ENCODE peak calls at places on chromosomes 5 and 9, in six cellular contexts. One of them, this sample, is unnamed.
A peak's percentile ranks its signal among the peaks of the same experiment; 100 is the strongest.

GRCh38 chr5:671459-672328 is 21.5 kb downstream of the TPPP start:
- DNase-seq in uterus: peak; percentile 65
- DNase-seq in body of pancreas: peak; percentile 77
- DNase-seq in foreskin fibroblast: peak; percentile 28
- DNase-seq in choroid plexus epithelial cell: peak; percentile 63
- DNase-seq in kidney epithelial cell: no peak
- DNase-seq in this sample: peak; percentile 41

GRCh38 chr9:126296687-126297086 is 29.9 kb upstream of the MVB12B start:
- DNase-seq in body of pancreas: no peak
- DNase-seq in kidney epithelial cell: no peak
- DNase-seq in choroid plexus epithelial cell: no peak
- DNase-seq in foreskin fibroblast: no peak
- DNase-seq in uterus: no peak
- DNase-seq in this sample: no peak

GRCh38 chr9:13721481-13722235 is 442.2 kb upstream of the MPDZ start:
- DNase-seq in body of pancreas: no peak
- DNase-seq in choroid plexus epithelial cell: peak; percentile 45
- DNase-seq in kidney epithelial cell: no peak
- DNase-seq in foreskin fibroblast: no peak
- DNase-seq in uterus: no peak
- DNase-seq in this sample: peak; percentile 76

GRCh38 chr5:63135306-63135705 is 556.7 kb downstream of the LRRC70 start:
- DNase-seq in choroid plexus epithelial cell: no peak
- DNase-seq in foreskin fibroblast: no peak
- DNase-seq in kidney epithelial cell: no peak
- DNase-seq in body of pancreas: no peak
- DNase-seq in uterus: no peak
- DNase-seq in this sample: no peak

GRCh38 chr5:104024538-104024937 is 461.9 kb upstream of the NUDT12 start:
- DNase-seq in choroid plexus epithelial cell: no peak
- DNase-seq in uterus: no peak
- DNase-seq in body of pancreas: no peak
- DNase-seq in foreskin fibroblast: no peak
- DNase-seq in kidney epithelial cell: no peak
- DNase-seq in this sample: no peak

GRCh38 chr9:77063645-77064285 is 44.3 kb downstream of the FOXB2 start:
- DNase-seq in body of pancreas: no peak
- DNase-seq in foreskin fibroblast: peak; percentile 55
- DNase-seq in choroid plexus epithelial cell: peak; percentile 73
- DNase-seq in uterus: no peak
- DNase-seq in kidney epithelial cell: no peak
- DNase-seq in this sample: peak; percentile 14

GRCh38 chr5:119315516-119315949 is 40.3 kb upstream of the TNFAIP8 start:
- DNase-seq in uterus: no peak
- DNase-seq in body of pancreas: no peak
- DNase-seq in kidney epithelial cell: no peak
- DNase-seq in choroid plexus epithelial cell: peak; percentile 71
- DNase-seq in foreskin fibroblast: no peak
- DNase-seq in this sample: peak; percentile 14

GRCh38 chr9:125341566-125341965 is 79.9 kb downstream of the GAPVD1 start:
- DNase-seq in body of pancreas: no peak
- DNase-seq in uterus: no peak
- DNase-seq in kidney epithelial cell: no peak
- DNase-seq in choroid plexus epithelial cell: no peak
- DNase-seq in foreskin fibroblast: no peak
- DNase-seq in this sample: no peak

GRCh38 chr5:178415353-178415752 is 174.8 kb downstream of the COL23A1 start:
- DNase-seq in uterus: no peak
- DNase-seq in body of pancreas: no peak
- DNase-seq in kidney epithelial cell: no peak
- DNase-seq in foreskin fibroblast: no peak
- DNase-seq in choroid plexus epithelial cell: no peak
- DNase-seq in this sample: no peak

GRCh38 chr5:176714067-176714466 is 66.8 kb downstream of the TSPAN17 start:
- DNase-seq in choroid plexus epithelial cell: no peak
- DNase-seq in body of pancreas: no peak
- DNase-seq in kidney epithelial cell: no peak
- DNase-seq in foreskin fibroblast: no peak
- DNase-seq in uterus: no peak
- DNase-seq in this sample: no peak

GRCh38 chr5:40260351-40260750 is 419.4 kb upstream of the PTGER4 start:
- DNase-seq in uterus: no peak
- DNase-seq in body of pancreas: peak; percentile 18
- DNase-seq in kidney epithelial cell: no peak
- DNase-seq in foreskin fibroblast: no peak
- DNase-seq in choroid plexus epithelial cell: peak; percentile 16
- DNase-seq in this sample: peak; percentile 36

GRCh38 chr5:91277093-91277626 is 106.0 kb downstream of the ARRDC3 start:
- DNase-seq in body of pancreas: no peak
- DNase-seq in foreskin fibroblast: no peak
- DNase-seq in kidney epithelial cell: no peak
- DNase-seq in uterus: no peak
- DNase-seq in choroid plexus epithelial cell: no peak
- DNase-seq in this sample: peak; percentile 13

GRCh38 chr5:148776780-148777179 is 49.6 kb upstream of the ADRB2 start:
- DNase-seq in uterus: no peak
- DNase-seq in foreskin fibroblast: peak; percentile 88
- DNase-seq in body of pancreas: no peak
- DNase-seq in choroid plexus epithelial cell: peak; percentile 13
- DNase-seq in kidney epithelial cell: peak; percentile 69
- DNase-seq in this sample: peak; percentile 71

GRCh38 chr9:83646500-83647239 is 23.7 kb downstream of the IDNK start:
- DNase-seq in uterus: no peak
- DNase-seq in kidney epithelial cell: no peak
- DNase-seq in foreskin fibroblast: no peak
- DNase-seq in body of pancreas: no peak
- DNase-seq in choroid plexus epithelial cell: no peak
- DNase-seq in this sample: no peak

GRCh38 chr9:92974696-92975451 is 27.6 kb downstream of the FGD3 start:
- DNase-seq in uterus: no peak
- DNase-seq in kidney epithelial cell: no peak
- DNase-seq in choroid plexus epithelial cell: no peak
- DNase-seq in body of pancreas: no peak
- DNase-seq in foreskin fibroblast: no peak
- DNase-seq in this sample: no peak

GRCh38 chr9:137294684-137295312 is 7.3 kb downstream of the NRARP start:
- DNase-seq in uterus: no peak
- DNase-seq in body of pancreas: no peak
- DNase-seq in choroid plexus epithelial cell: peak; percentile 71
- DNase-seq in kidney epithelial cell: no peak
- DNase-seq in foreskin fibroblast: no peak
- DNase-seq in this sample: peak; percentile 45

GRCh38 chr5:72383280-72384205 is 63.4 kb downstream of the PTCD2 start:
- DNase-seq in body of pancreas: no peak
- DNase-seq in uterus: no peak
- DNase-seq in foreskin fibroblast: peak; percentile 67
- DNase-seq in choroid plexus epithelial cell: peak; percentile 83
- DNase-seq in kidney epithelial cell: no peak
- DNase-seq in this sample: peak; percentile 59

GRCh38 chr9:84121991-84122523 is 141.5 kb downstream of the RMI1 start:
- DNase-seq in uterus: no peak
- DNase-seq in foreskin fibroblast: no peak
- DNase-seq in kidney epithelial cell: no peak
- DNase-seq in choroid plexus epithelial cell: peak; percentile 42
- DNase-seq in body of pancreas: no peak
- DNase-seq in this sample: peak; percentile 12

GRCh38 chr9:131290039-131290766 is 680 bp downstream of the PLPP7 start:
- DNase-seq in foreskin fibroblast: no peak
- DNase-seq in choroid plexus epithelial cell: no peak
- DNase-seq in body of pancreas: no peak
- DNase-seq in kidney epithelial cell: no peak
- DNase-seq in uterus: no peak
- DNase-seq in this sample: peak; percentile 14

GRCh38 chr5:146762830-146763229 is 115.7 kb downstream of the PPP2R2B start:
- DNase-seq in body of pancreas: no peak
- DNase-seq in uterus: no peak
- DNase-seq in choroid plexus epithelial cell: no peak
- DNase-seq in kidney epithelial cell: no peak
- DNase-seq in foreskin fibroblast: no peak
- DNase-seq in this sample: no peak

GRCh38 chr5:44334622-44335021 is 54.6 kb downstream of the FGF10 start:
- DNase-seq in body of pancreas: no peak
- DNase-seq in kidney epithelial cell: no peak
- DNase-seq in foreskin fibroblast: no peak
- DNase-seq in uterus: no peak
- DNase-seq in choroid plexus epithelial cell: no peak
- DNase-seq in this sample: no peak

GRCh38 chr5:86523718-86524117 is 94.0 kb upstream of the COX7C start:
- DNase-seq in uterus: no peak
- DNase-seq in kidney epithelial cell: no peak
- DNase-seq in choroid plexus epithelial cell: no peak
- DNase-seq in body of pancreas: no peak
- DNase-seq in foreskin fibroblast: no peak
- DNase-seq in this sample: no peak

GRCh38 chr5:175889910-175890684 is 18.7 kb downstream of the CPLX2 start:
- DNase-seq in choroid plexus epithelial cell: no peak
- DNase-seq in foreskin fibroblast: no peak
- DNase-seq in body of pancreas: peak; percentile 27
- DNase-seq in kidney epithelial cell: no peak
- DNase-seq in uterus: no peak
- DNase-seq in this sample: peak; percentile 8

GRCh38 chr5:90434116-90434714 is 24.7 kb upstream of the CETN3 start:
- DNase-seq in kidney epithelial cell: no peak
- DNase-seq in choroid plexus epithelial cell: peak; percentile 74
- DNase-seq in body of pancreas: peak; percentile 39
- DNase-seq in uterus: peak; percentile 21
- DNase-seq in foreskin fibroblast: peak; percentile 4
- DNase-seq in this sample: peak; percentile 61

GRCh38 chr9:27352457-27353188 is 55.7 kb upstream of the EQTN start:
- DNase-seq in foreskin fibroblast: no peak
- DNase-seq in kidney epithelial cell: no peak
- DNase-seq in body of pancreas: no peak
- DNase-seq in choroid plexus epithelial cell: no peak
- DNase-seq in uterus: no peak
- DNase-seq in this sample: no peak

GRCh38 chr5:165579911-165580310 is 2074.5 kb downstream of the MAT2B start:
- DNase-seq in choroid plexus epithelial cell: peak; percentile 24
- DNase-seq in body of pancreas: no peak
- DNase-seq in uterus: no peak
- DNase-seq in kidney epithelial cell: no peak
- DNase-seq in foreskin fibroblast: no peak
- DNase-seq in this sample: no peak

GRCh38 chr5:77852068-77852513 is 76.0 kb upstream of the TBCA start:
- DNase-seq in foreskin fibroblast: no peak
- DNase-seq in body of pancreas: no peak
- DNase-seq in kidney epithelial cell: no peak
- DNase-seq in uterus: no peak
- DNase-seq in choroid plexus epithelial cell: peak; percentile 5
- DNase-seq in this sample: no peak

GRCh38 chr9:21465859-21466518 is 16.1 kb downstream of the IFNE start:
- DNase-seq in uterus: no peak
- DNase-seq in choroid plexus epithelial cell: peak; percentile 87
- DNase-seq in body of pancreas: no peak
- DNase-seq in foreskin fibroblast: peak; percentile 39
- DNase-seq in kidney epithelial cell: no peak
- DNase-seq in this sample: peak; percentile 81

GRCh38 chr9:4894076-4894475 is 91.0 kb upstream of the JAK2 start:
- DNase-seq in kidney epithelial cell: no peak
- DNase-seq in choroid plexus epithelial cell: peak; percentile 44
- DNase-seq in uterus: no peak
- DNase-seq in foreskin fibroblast: peak; percentile 24
- DNase-seq in body of pancreas: no peak
- DNase-seq in this sample: peak; percentile 77

GRCh38 chr5:52811067-52811749 is 23.5 kb downstream of the ITGA1 start:
- DNase-seq in body of pancreas: no peak
- DNase-seq in choroid plexus epithelial cell: peak; percentile 66
- DNase-seq in kidney epithelial cell: no peak
- DNase-seq in foreskin fibroblast: peak; percentile 74
- DNase-seq in uterus: no peak
- DNase-seq in this sample: peak; percentile 53

GRCh38 chr5:68920888-68921287 is 172.9 kb upstream of the SLC30A5 start:
- DNase-seq in body of pancreas: no peak
- DNase-seq in foreskin fibroblast: no peak
- DNase-seq in choroid plexus epithelial cell: no peak
- DNase-seq in uterus: no peak
- DNase-seq in kidney epithelial cell: no peak
- DNase-seq in this sample: no peak

GRCh38 chr9:14942037-14942436 is 31.8 kb upstream of the FREM1 start:
- DNase-seq in choroid plexus epithelial cell: no peak
- DNase-seq in body of pancreas: no peak
- DNase-seq in kidney epithelial cell: no peak
- DNase-seq in foreskin fibroblast: no peak
- DNase-seq in uterus: peak; percentile 47
- DNase-seq in this sample: no peak

GRCh38 chr9:34437006-34437925 is 21.1 kb downstream of the FAM219A start:
- DNase-seq in choroid plexus epithelial cell: peak; percentile 93
- DNase-seq in foreskin fibroblast: peak; percentile 52
- DNase-seq in body of pancreas: peak; percentile 69
- DNase-seq in uterus: no peak
- DNase-seq in kidney epithelial cell: no peak
- DNase-seq in this sample: peak; percentile 88
- TF ChIP-seq CTCF in choroid plexus epithelial cell: peak; percentile 85
- TF ChIP-seq CTCF in foreskin fibroblast: peak; percentile 71
- TF ChIP-seq CTCF in body of pancreas: peak; percentile 82
- TF ChIP-seq CTCF in uterus: peak; percentile 35
- TF ChIP-seq CTCF in kidney epithelial cell: peak; percentile 69
- TF ChIP-seq CTCF in this sample: peak; percentile 80

DNA sequence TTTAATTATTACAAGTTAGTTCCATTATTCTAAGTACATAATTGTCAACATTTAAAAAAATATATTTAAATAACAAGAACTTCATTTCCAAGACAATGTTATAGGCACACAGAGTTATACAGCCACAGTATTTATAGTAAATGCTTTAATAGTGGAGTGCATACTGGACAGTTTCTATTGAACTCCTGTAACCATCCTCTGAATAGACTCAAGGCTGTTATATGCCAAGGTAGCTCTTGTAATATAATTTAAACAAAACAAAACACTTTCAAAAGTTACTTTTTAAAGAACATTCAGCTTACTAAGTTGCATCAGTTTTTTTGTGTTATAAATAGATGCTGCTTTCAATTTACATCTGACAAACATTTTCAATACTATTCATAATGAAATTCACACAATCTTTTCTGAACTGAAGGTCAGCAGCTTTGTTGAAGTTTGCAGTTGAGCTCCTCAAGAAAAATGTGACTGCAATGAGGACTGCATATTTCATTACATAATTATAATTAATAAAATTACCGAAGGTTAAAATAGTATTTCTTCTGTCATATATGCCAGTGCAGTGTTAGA is 549.9 kb upstream of the CYLC2 start:
- DNase-seq in kidney epithelial cell: no peak
- DNase-seq in body of pancreas: no peak
- DNase-seq in foreskin fibroblast: no peak
- DNase-seq in choroid plexus epithelial cell: no peak
- DNase-seq in uterus: no peak
- DNase-seq in this sample: no peak
- H3K4me3 ChIP-seq in kidney epithelial cell: no peak overlapping the region
- H3K4me3 ChIP-seq in body of pancreas: no peak overlapping the region
- H3K4me3 ChIP-seq in foreskin fibroblast: no peak overlapping the region
- H3K4me3 ChIP-seq in choroid plexus epithelial cell: no peak overlapping the region
- H3K4me3 ChIP-seq in uterus: no peak overlapping the region
- H3K4me3 ChIP-seq in this sample: no peak overlapping the region

GRCh38 chr9:7360513-7360912 is 439.1 kb downstream of the DMAC1 start:
- DNase-seq in kidney epithelial cell: no peak
- DNase-seq in choroid plexus epithelial cell: no peak
- DNase-seq in foreskin fibroblast: no peak
- DNase-seq in uterus: no peak
- DNase-seq in body of pancreas: no peak
- DNase-seq in this sample: no peak
- TF ChIP-seq CTCF in kidney epithelial cell: no peak
- TF ChIP-seq CTCF in choroid plexus epithelial cell: peak; percentile 9
- TF ChIP-seq CTCF in foreskin fibroblast: peak; percentile 6
- TF ChIP-seq CTCF in uterus: no peak
- TF ChIP-seq CTCF in body of pancreas: no peak
- TF ChIP-seq CTCF in this sample: no peak

GRCh38 chr9:127981559-127982121 is 851 bp upstream of the EEIG1 start:
- DNase-seq in body of pancreas: no peak
- DNase-seq in kidney epithelial cell: no peak
- DNase-seq in foreskin fibroblast: no peak
- DNase-seq in uterus: no peak
- DNase-seq in choroid plexus epithelial cell: no peak
- DNase-seq in this sample: no peak
- H3K4me3 ChIP-seq in body of pancreas: no peak overlapping the region
- H3K4me3 ChIP-seq in kidney epithelial cell: peak overlapping the region; percentile 35
- H3K4me3 ChIP-seq in foreskin fibroblast: peak overlapping the region; percentile 61
- H3K4me3 ChIP-seq in uterus: peak overlapping the region; percentile 38
- H3K4me3 ChIP-seq in choroid plexus epithelial cell: peak overlapping the region; percentile 60
- H3K4me3 ChIP-seq in this sample: peak overlapping the region; percentile 62